ENCODE peak calls at places on chromosomes 5 and 9, in six cellular contexts. Q is PC-9, W is mesenchymal stem cell, Z is H9, K is mammary epithelial cell, L is MM.1S. U is an unnamed sample.
A peak's percentile ranks its signal among the peaks of the same experiment; 100 is the strongest.

GRCh38 chr5:172793577-172794488 is 22.8 kb upstream of the DUSP1 start:
- DNase-seq in Q (no peak), W (peak; percentile 81), Z (no peak), K (no peak), L (no peak), U (peak; percentile 52)

GRCh38 chr9:557601-558201 is 283.8 kb upstream of the DMRT1 start:
- DNase-seq in Q (peak; percentile 58), W (no peak), Z (peak; percentile 43), K (peak; percentile 89), L (no peak), U (peak; percentile 35)

GRCh38 chr5:164013077-164013670 is 507.8 kb downstream of the MAT2B start:
- DNase-seq in Q (peak; percentile 29), W (peak; percentile 77), Z (peak; percentile 43), K (peak; percentile 51), L (peak; percentile 76), U (peak; percentile 52)

GRCh38 chr9:124282442-124283231 is 24.9 kb downstream of the NEK6 start:
- DNase-seq in Q (no peak), W (peak; percentile 50), Z (no peak), K (no peak), L (no peak), U (peak; percentile 84)

GRCh38 chr5:6732634-6733410 is 19.6 kb downstream of the TENT4A start:
- DNase-seq in Q (no peak), W (peak; percentile 80), Z (no peak), K (peak; percentile 58), L (no peak), U (peak; percentile 73)

GRCh38 chr9:8579661-8580060 is 780.1 kb upstream of the DMAC1 start:
- DNase-seq in Q (no peak), W (no peak), Z (no peak), K (no peak), L (no peak), U (no peak)

GRCh38 chr9:2241461-2241874 is 226.3 kb downstream of the SMARCA2 start:
- DNase-seq in Q (no peak), W (peak; percentile 91), Z (peak; percentile 92), K (no peak), L (peak; percentile 23), U (peak; percentile 97)

GRCh38 chr9:79616971-79617370 is 45.2 kb downstream of the TLE4 start:
- DNase-seq in Q (no peak), W (no peak), Z (no peak), K (no peak), L (no peak), U (no peak)

GRCh38 chr9:114774504-114774903 is 31.3 kb downstream of the TNFSF15 start:
- DNase-seq in Q (no peak), W (no peak), Z (no peak), K (no peak), L (peak; percentile 77), U (no peak)

GRCh38 chr9:86868611-86869010 is 78.7 kb downstream of the GAS1 start:
- DNase-seq in Q (no peak), W (no peak), Z (no peak), K (no peak), L (no peak), U (no peak)

GRCh38 chr9:113231701-113232100 is 10.4 kb downstream of the SLC31A1 start:
- DNase-seq in Q (no peak), W (no peak), Z (no peak), K (no peak), L (no peak), U (no peak)

GRCh38 chr9:75134495-75134894 is 46.2 kb downstream of the OSTF1 start:
- DNase-seq in Q (no peak), W (no peak), Z (no peak), K (no peak), L (no peak), U (no peak)

GRCh38 chr9:110049699-110050450 is 158.1 kb downstream of the C9orf152 start:
- DNase-seq in Q (peak; percentile 45), W (peak; percentile 50), Z (peak; percentile 48), K (peak; percentile 40), L (peak; percentile 29), U (no peak)

GRCh38 chr9:101705135-101705661 is 33.2 kb downstream of the GRIN3A start:
- DNase-seq in Q (no peak), W (no peak), Z (peak; percentile 82), K (peak; percentile 19), L (no peak), U (no peak)

GRCh38 chr9:33443047-33443446 is 4.3 kb downstream of the AQP3 start:
- DNase-seq in Q (peak; percentile 83), W (peak; percentile 44), Z (no peak), K (peak; percentile 56), L (no peak), U (no peak)

GRCh38 chr9:97903168-97903567 is 19.1 kb downstream of the TRMO start:
- DNase-seq in Q (no peak), W (no peak), Z (no peak), K (peak; percentile 41), L (no peak), U (no peak)

GRCh38 chr5:59489551-59489950 is 404.0 kb downstream of the PDE4D start:
- DNase-seq in Q (no peak), W (no peak), Z (no peak), K (peak; percentile 15), L (no peak), U (no peak)

GRCh38 chr5:107090471-107090870 is 580.3 kb downstream of the EFNA5 start:
- DNase-seq in Q (no peak), W (peak; percentile 58), Z (no peak), K (no peak), L (no peak), U (no peak)

GRCh38 chr5:41978686-41979085 is 53.6 kb downstream of the FBXO4 start:
- DNase-seq in Q (no peak), W (no peak), Z (no peak), K (no peak), L (no peak), U (no peak)

GRCh38 chr5:90055831-90056328 is 353.7 kb downstream of the CETN3 start:
- DNase-seq in Q (no peak), W (peak; percentile 66), Z (no peak), K (peak; percentile 10), L (no peak), U (peak; percentile 85)

GRCh38 chr5:128538249-128539037 is 398 bp upstream of the FBN2 start:
- DNase-seq in Q (no peak), W (peak; percentile 86), Z (peak; percentile 89), K (peak; percentile 80), L (peak; percentile 35), U (peak; percentile 62)

GRCh38 chr9:105911104-105911911 is 217.0 kb downstream of the TMEM38B start:
- DNase-seq in Q (peak; percentile 30), W (peak; percentile 17), Z (peak; percentile 43), K (no peak), L (no peak), U (peak; percentile 31)

GRCh38 chr5:82563745-82564144 is 285.6 kb upstream of the RPS23 start:
- DNase-seq in Q (no peak), W (no peak), Z (no peak), K (peak; percentile 24), L (no peak), U (no peak)

GRCh38 chr9:129726322-129727160 is 26.3 kb downstream of the PTGES start:
- DNase-seq in Q (peak; percentile 76), W (peak; percentile 84), Z (peak; percentile 94), K (peak; percentile 45), L (peak; percentile 39), U (peak; percentile 53)

GRCh38 chr9:134040176-134040565 is 14.9 kb downstream of the BRD3OS start:
- DNase-seq in Q (no peak), W (no peak), Z (no peak), K (no peak), L (no peak), U (no peak)

GRCh38 chr9:129242971-129243561 is 65.0 kb upstream of the IER5L start:
- DNase-seq in Q (no peak), W (peak; percentile 34), Z (no peak), K (no peak), L (no peak), U (peak; percentile 34)

GRCh38 chr5:79990598-79991507 is at the start of gene MTX3:
- DNase-seq in Q (peak; percentile 77), W (peak; percentile 84), Z (peak; percentile 87), K (peak; percentile 79), L (peak; percentile 92), U (peak; percentile 67)

GRCh38 chr5:157046041-157046440 is 12.9 kb downstream of the HAVCR1 start:
- DNase-seq in Q (peak; percentile 10), W (peak; percentile 30), Z (no peak), K (no peak), L (no peak), U (peak; percentile 16)

GRCh38 chr5:157047898-157048297 is 11.0 kb downstream of the HAVCR1 start:
- DNase-seq in Q (no peak), W (peak; percentile 70), Z (no peak), K (no peak), L (no peak), U (no peak)

GRCh38 chr5:157051604-157052245 is 7.2 kb downstream of the HAVCR1 start:
- DNase-seq in Q (no peak), W (no peak), Z (no peak), K (no peak), L (no peak), U (no peak)

GRCh38 chr5:157050050-157050449 is 8.9 kb downstream of the HAVCR1 start:
- DNase-seq in Q (no peak), W (no peak), Z (no peak), K (no peak), L (no peak), U (no peak)

GRCh38 chr5:157049605-157050004 is 9.3 kb downstream of the HAVCR1 start:
- DNase-seq in Q (no peak), W (peak; percentile 78), Z (no peak), K (no peak), L (no peak), U (peak; percentile 16)
- H3K4me2 ChIP-seq in Q (peak overlapping the region; percentile 48), W (no peak overlapping the region), Z (no peak overlapping the region), K (no peak overlapping the region), L (no peak overlapping the region), U (no peak overlapping the region)

GRCh38 chr9:107847977-107848376 is 358.4 kb upstream of the KLF4 start:
- DNase-seq in Q (no peak), W (no peak), Z (no peak), K (peak; percentile 41), L (no peak), U (peak; percentile 29)
- H3K4me2 ChIP-seq in Q (no peak overlapping the region), W (no peak overlapping the region), Z (no peak overlapping the region), K (no peak overlapping the region), L (no peak overlapping the region), U (no peak overlapping the region)

GRCh38 chr9:136053757-136054142 is 41.3 kb downstream of the NACC2 start:
- DNase-seq in Q (no peak), W (no peak), Z (no peak), K (no peak), L (no peak), U (no peak)
- H3K4me2 ChIP-seq in Q (peak overlapping the region; percentile 100), W (peak overlapping the region; percentile 80), Z (no peak overlapping the region), K (peak overlapping the region; percentile 99), L (no peak overlapping the region), U (no peak overlapping the region)

DNA sequence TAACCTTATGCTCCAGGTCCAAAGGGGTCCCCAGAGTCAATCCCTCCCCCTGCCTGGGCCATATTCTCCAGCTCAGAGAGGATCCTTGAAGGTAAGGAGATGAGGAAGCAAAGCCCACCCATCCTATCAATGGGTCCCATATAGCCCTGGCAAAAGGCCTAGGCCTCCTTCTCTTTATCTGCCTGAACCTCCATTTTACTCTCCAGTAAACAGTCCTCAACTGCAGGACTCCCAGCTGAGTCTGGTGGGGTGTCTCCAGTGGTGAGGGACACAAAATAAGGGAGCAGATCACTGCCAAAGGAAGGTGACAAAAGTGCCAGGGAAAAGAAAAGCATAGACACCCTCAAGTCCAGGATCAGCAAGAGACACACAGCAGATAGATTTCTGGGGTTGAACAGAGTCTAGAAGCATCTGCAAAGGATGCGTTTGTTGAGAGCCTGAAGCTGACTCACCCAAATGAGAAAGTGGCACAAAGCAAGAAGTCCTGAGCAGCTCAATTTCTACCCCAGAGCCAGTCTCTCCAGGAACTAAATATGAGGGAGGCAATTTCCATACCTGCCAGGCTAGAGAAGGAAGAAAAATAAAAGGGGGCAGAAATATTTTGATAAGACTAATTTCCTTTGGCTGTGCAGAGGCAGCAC is 2.7 kb upstream of the EBF1 start:
- DNase-seq in Q (no peak), W (no peak), Z (no peak), K (no peak), L (no peak), U (no peak)
- H3K4me2 ChIP-seq in Q (no peak overlapping the region), W (no peak overlapping the region), Z (no peak overlapping the region), K (no peak overlapping the region), L (no peak overlapping the region), U (no peak overlapping the region)

U was measured in astrocyte.